ENCODE peak calls at places on chromosomes 5 and 9, in eight cellular contexts. P is CD4-positive, alpha-beta T cell; Y is NCI-H1092; U is iris pigment epithelial cell; X is T-helper 9 cell; B is NCI-H345; K is nephron progenitor cell; F is lung microvascular endothelial cell. W is an unnamed sample.

GRCh38 chr5:122458278-122458872 is 146.3 kb downstream of the SNCAIP start:
- DNase-seq in X (no peak), K (no peak), F (peak), P (no peak), B (peak), U (peak), Y (no peak), W (no peak)

GRCh38 chr9:109440117-109440515 is 58.0 kb downstream of the PTPN3 start:
- DNase-seq in F (no peak), X (no peak), P (no peak), Y (no peak), B (no peak), U (no peak), K (no peak), W (no peak)

GRCh38 chr5:56499877-56500276 is 266.7 kb upstream of the ANKRD55 start:
- DNase-seq in U (no peak), X (no peak), Y (no peak), B (no peak), F (no peak), K (no peak), P (no peak), W (no peak)

GRCh38 chr5:142608094-142608493 is 77.8 kb downstream of the FGF1 start:
- DNase-seq in P (no peak), B (no peak), F (no peak), Y (no peak), K (no peak), X (no peak), U (no peak), W (no peak)

GRCh38 chr5:54834121-54834842 is 151.1 kb downstream of the ESM1 start:
- DNase-seq in P (no peak), F (peak), X (no peak), Y (no peak), U (no peak), K (no peak), B (no peak), W (no peak)

GRCh38 chr5:127111112-127111511 is 37.8 kb upstream of the C5orf63 start:
- DNase-seq in P (no peak), K (no peak), Y (no peak), B (no peak), U (no peak), F (no peak), X (no peak), W (no peak)

GRCh38 chr9:127502706-127503378 is 51.5 kb downstream of the LRSAM1 start:
- DNase-seq in F (no peak), B (no peak), U (no peak), X (no peak), K (no peak), P (no peak), Y (no peak), W (no peak)

GRCh38 chr9:592733-593132 is 248.8 kb upstream of the DMRT1 start:
- DNase-seq in P (no peak), Y (no peak), K (no peak), B (no peak), F (no peak), X (no peak), U (no peak), W (no peak)

GRCh38 chr5:176583076-176583475 is 26.9 kb downstream of the GPRIN1 start:
- DNase-seq in K (no peak), Y (no peak), X (no peak), P (no peak), U (peak), B (no peak), F (no peak), W (no peak)

GRCh38 chr9:81772144-81772543 is 82.8 kb upstream of the TLE1 start:
- DNase-seq in P (no peak), U (peak), B (no peak), Y (no peak), X (no peak), K (no peak), F (no peak), W (no peak)

W was measured in NCI-H524 treated with DMSO at 0.1 percent for 48 hours.